ENCODE peak calls at places on chromosomes 1 and 21, in seven cellular contexts. U is osteoblast, M is heart left ventricle, H is fibroblast of lung, V is PC-3, Q is AG04450, Z is sigmoid colon. R is an unnamed sample.

GRCh38 chr1:94015489-94015817 is 105.5 kb downstream of the ABCA4 start:
- DNase-seq in U (no peak), M (no peak), H (no peak), V (no peak), Q (no peak), Z (no peak), R (no peak)

GRCh38 chr1:27682351-27682944 is 10.5 kb upstream of the IFI6 start:
- DNase-seq in U (no peak), M (no peak), H (no peak), V (no peak), Q (no peak), Z (no peak), R (no peak)

GRCh38 chr1:227946624-227947424 is 908 bp downstream of the WNT9A start:
- DNase-seq in U (peak; percentile 98), M (peak; percentile 78), H (peak; percentile 62), V (peak; percentile 98), Q (no peak), Z (peak; percentile 92), R (peak; percentile 95)

GRCh38 chr1:199081739-199082138 is 442.9 kb downstream of the PTPRC start:
- DNase-seq in U (no peak), M (no peak), H (no peak), V (no peak), Q (no peak), Z (no peak), R (no peak)

GRCh38 chr1:8439015-8439702 is 121.2 kb downstream of the SLC45A1 start:
- DNase-seq in U (peak; percentile 92), M (peak; percentile 91), H (peak; percentile 80), V (no peak), Q (peak; percentile 62), Z (peak; percentile 92), R (peak; percentile 83)

GRCh38 chr1:247360116-247360898 is 28.6 kb upstream of the ZNF496 start:
- DNase-seq in U (no peak), M (peak; percentile 40), H (no peak), V (no peak), Q (no peak), Z (no peak), R (no peak)

GRCh38 chr21:31072486-31072885 is 34.2 kb upstream of the KRTAP19-8 start:
- DNase-seq in U (no peak), M (no peak), H (no peak), V (no peak), Q (no peak), Z (no peak), R (no peak)

GRCh38 chr1:179728266-179728665 is 14.8 kb upstream of the FAM163A start:
- DNase-seq in U (no peak), M (no peak), H (no peak), V (peak; percentile 26), Q (no peak), Z (no peak), R (peak; percentile 22)

GRCh38 chr1:182389619-182390047 is 2.0 kb downstream of the GLUL start:
- DNase-seq in U (peak; percentile 71), M (peak; percentile 44), H (no peak), V (no peak), Q (no peak), Z (peak; percentile 78), R (peak; percentile 9)

GRCh38 chr1:15128520-15129313 is 24.8 kb upstream of the TMEM51 start:
- DNase-seq in U (peak; percentile 95), M (peak; percentile 67), H (peak; percentile 65), V (peak; percentile 87), Q (no peak), Z (peak; percentile 84), R (peak; percentile 88)

GRCh38 chr1:36115931-36116330 is 9.1 kb downstream of the COL8A2 start:
- DNase-seq in U (peak; percentile 94), M (no peak), H (no peak), V (no peak), Q (no peak), Z (no peak), R (peak; percentile 31)

GRCh38 chr1:214808845-214809460 is 206.0 kb downstream of the CENPF start:
- DNase-seq in U (peak; percentile 49), M (no peak), H (peak; percentile 66), V (peak; percentile 85), Q (no peak), Z (no peak), R (no peak)

GRCh38 chr1:159867322-159868064 is 5.0 kb upstream of the VSIG8 start:
- DNase-seq in U (no peak), M (peak; percentile 50), H (peak; percentile 27), V (no peak), Q (no peak), Z (no peak), R (no peak)

GRCh38 chr1:71222668-71223067 is 141.8 kb upstream of the ZRANB2 start:
- DNase-seq in U (no peak), M (no peak), H (no peak), V (peak; percentile 8), Q (no peak), Z (no peak), R (no peak)

DNA sequence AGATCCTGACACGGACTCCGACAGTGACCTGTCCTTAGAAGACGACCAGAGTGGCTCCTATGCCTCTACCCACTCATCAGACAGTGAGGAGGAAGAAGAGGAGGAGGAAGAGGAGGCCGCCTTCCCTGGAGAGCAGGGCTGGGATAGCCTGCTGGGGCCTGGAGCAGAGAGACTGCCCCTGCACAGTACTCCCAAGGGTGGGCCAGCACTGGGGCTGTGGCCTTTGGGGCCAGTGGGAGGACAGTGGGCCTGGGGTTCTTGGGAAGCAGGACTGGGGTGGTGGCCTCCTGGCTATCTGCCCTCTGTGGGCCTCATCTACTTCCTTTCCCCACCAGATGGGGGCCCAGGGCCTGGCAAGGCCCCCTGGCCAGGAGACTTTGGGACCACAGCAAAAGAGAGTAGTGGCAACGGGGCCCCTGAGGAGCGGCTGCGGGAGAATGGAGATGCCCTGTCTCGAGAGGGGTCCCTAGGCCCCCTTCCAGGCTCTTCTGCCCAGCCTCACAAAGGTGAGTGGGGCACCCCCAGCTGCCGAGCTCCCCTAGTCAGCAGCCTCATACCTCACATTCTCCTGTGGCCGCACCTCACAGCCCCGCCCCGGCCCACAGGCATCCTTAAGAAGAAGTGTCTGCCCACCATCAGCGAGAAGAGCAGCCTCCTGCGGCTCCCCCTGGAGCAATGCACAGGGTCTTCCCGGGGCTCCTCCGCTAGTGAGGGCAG is 10.0 kb downstream of the PSRC1 start:
- DNase-seq in U (peak; percentile 80), M (no peak), H (no peak), V (peak; percentile 47), Q (no peak), Z (no peak), R (no peak)
- H3K27ac ChIP-seq in U (no peak overlapping the region), M (no peak overlapping the region), H (no peak overlapping the region), V (peak overlapping the region; percentile 18), Q (no peak overlapping the region), Z (no peak overlapping the region), R (no peak overlapping the region)

GRCh38 chr1:88727205-88727604 is 43.1 kb downstream of the PKN2 start:
- DNase-seq in U (no peak), M (no peak), H (no peak), V (no peak), Q (no peak), Z (no peak), R (no peak)
- H3K27ac ChIP-seq in U (no peak overlapping the region), M (no peak overlapping the region), H (no peak overlapping the region), V (no peak overlapping the region), Q (no peak overlapping the region), Z (no peak overlapping the region), R (no peak overlapping the region)

GRCh38 chr1:118201524-118201923 is 16.5 kb upstream of the SPAG17 start:
- DNase-seq in U (no peak), M (no peak), H (no peak), V (no peak), Q (no peak), Z (no peak), R (no peak)
- H3K27ac ChIP-seq in U (no peak overlapping the region), M (no peak overlapping the region), H (no peak overlapping the region), V (no peak overlapping the region), Q (no peak overlapping the region), Z (no peak overlapping the region), R (no peak overlapping the region)

GRCh38 chr1:209755926-209756607 is at the start of gene TRAF3IP3:
- DNase-seq in U (no peak), M (no peak), H (no peak), V (no peak), Q (no peak), Z (no peak), R (no peak)

GRCh38 chr1:209761021-209761635 is 5.3 kb downstream of the TRAF3IP3 start:
- DNase-seq in U (no peak), M (no peak), H (no peak), V (no peak), Q (no peak), Z (no peak), R (no peak)

GRCh38 chr1:209758360-209758759 is 2.5 kb downstream of the TRAF3IP3 start:
- DNase-seq in U (peak; percentile 13), M (no peak), H (no peak), V (no peak), Q (no peak), Z (no peak), R (no peak)

GRCh38 chr1:209759829-209760359 is 4.0 kb downstream of the TRAF3IP3 start:
- DNase-seq in U (peak; percentile 14), M (no peak), H (no peak), V (no peak), Q (no peak), Z (no peak), R (no peak)

GRCh38 chr1:209756608-209757445 is 974 bp downstream of the TRAF3IP3 start:
- DNase-seq in U (peak; percentile 53), M (peak; percentile 60), H (no peak), V (no peak), Q (no peak), Z (no peak), R (no peak)
- H3K27ac ChIP-seq in U (no peak overlapping the region), M (peak overlapping the region; percentile 9), H (no peak overlapping the region), V (no peak overlapping the region), Q (no peak overlapping the region), Z (no peak overlapping the region), R (no peak overlapping the region)

DNA sequence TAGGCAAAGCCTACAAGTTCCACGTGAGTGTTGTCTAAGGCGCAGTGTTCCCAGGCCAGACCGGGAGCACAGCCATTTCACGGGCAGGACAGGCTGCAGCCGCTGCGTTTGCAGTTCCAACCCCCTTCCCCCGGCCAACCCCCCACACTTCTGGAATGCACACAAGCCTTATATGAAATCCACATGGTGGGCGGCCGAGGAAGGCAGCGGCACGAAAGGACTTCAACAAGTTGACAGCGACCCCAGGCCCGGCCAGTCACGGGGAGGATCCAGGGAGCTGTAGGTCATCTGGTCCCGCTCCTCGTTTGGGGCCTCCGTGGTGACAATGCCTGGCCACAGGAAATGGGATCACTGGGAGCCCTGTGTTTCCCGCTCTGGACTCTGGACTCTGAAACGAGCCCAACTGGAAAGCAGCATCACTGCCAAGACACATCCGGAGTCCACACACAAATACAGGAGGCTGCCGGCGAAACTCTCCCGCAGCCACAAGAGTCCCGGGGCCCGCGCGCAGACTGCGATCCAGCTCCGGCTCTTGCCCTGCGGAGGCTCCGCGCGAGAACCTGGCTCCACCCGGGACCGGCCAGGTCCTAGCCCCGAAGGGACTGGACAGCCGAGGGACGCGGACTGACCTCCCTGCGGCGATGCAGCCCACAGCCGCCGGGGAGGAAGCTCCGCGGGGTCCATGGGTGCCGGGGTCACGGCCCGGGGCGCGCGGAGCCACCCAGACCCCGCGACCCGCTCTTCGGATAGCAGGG is 794 bp downstream of the NID1 start:
- DNase-seq in U (peak; percentile 94), M (peak; percentile 74), H (peak; percentile 85), V (peak; percentile 47), Q (no peak), Z (peak; percentile 95), R (peak; percentile 73)
- H3K27ac ChIP-seq in U (peak overlapping the region; percentile 66), M (peak overlapping the region; percentile 97), H (peak overlapping the region; percentile 63), V (no peak overlapping the region), Q (peak overlapping the region; percentile 69), Z (peak overlapping the region; percentile 97), R (no peak overlapping the region)

GRCh38 chr1:26067432-26067911 is at the start of gene TRIM63:
- DNase-seq in U (peak; percentile 75), M (peak; percentile 81), H (no peak), V (no peak), Q (no peak), Z (no peak), R (no peak)
- H3K27ac ChIP-seq in U (no peak within 1 kb of the TSS), M (peak within 1 kb of the TSS; percentile 100), H (no peak within 1 kb of the TSS), V (peak within 1 kb of the TSS; percentile 52), Q (no peak within 1 kb of the TSS), Z (no peak within 1 kb of the TSS), R (no peak within 1 kb of the TSS)

R was measured in SK-N-SH.